ENCODE peak calls at places on chromosome 9, in seven cellular contexts. X is uterus, I is A673, C is stomach, N is GM23338, M is fibroblast of the aortic adventitia, J is right lobe of liver. O is an unnamed sample.

GRCh38 chr9:113564804-113565237 is 101.3 kb downstream of the RGS3 start:
- DNase-seq in X (no peak), I (peak; percentile 62), C (peak; percentile 74), N (peak; percentile 78), M (peak; percentile 54), J (no peak), O (no peak)

GRCh38 chr9:135514342-135515082 is 6.7 kb upstream of the LCN1 start:
- DNase-seq in X (no peak), I (no peak), C (peak; percentile 2), N (no peak), M (no peak), J (no peak), O (no peak)

GRCh38 chr9:14306672-14307646 is 7.0 kb downstream of the NFIB start:
- DNase-seq in X (no peak), I (no peak), C (no peak), N (peak; percentile 22), M (peak; percentile 58), J (no peak), O (no peak)

GRCh38 chr9:129489838-129490582 is 130.9 kb downstream of the C9orf50 start:
- DNase-seq in X (peak; percentile 72), I (no peak), C (no peak), N (no peak), M (peak; percentile 69), J (peak; percentile 62), O (no peak)

GRCh38 chr9:27600254-27600653 is 27.0 kb upstream of the C9orf72 start:
- DNase-seq in X (no peak), I (no peak), C (no peak), N (no peak), M (no peak), J (no peak), O (no peak)

GRCh38 chr9:128798896-128799295 is 11.8 kb downstream of the TBC1D13 start:
- DNase-seq in X (no peak), I (no peak), C (no peak), N (no peak), M (no peak), J (no peak), O (no peak)

GRCh38 chr9:131410051-131410491 is 16.2 kb downstream of the PRRC2B start:
- DNase-seq in X (no peak), I (no peak), C (no peak), N (no peak), M (peak; percentile 32), J (no peak), O (no peak)

GRCh38 chr9:116417464-116417863 is 263.9 kb downstream of the PAPPA start:
- DNase-seq in X (no peak), I (no peak), C (no peak), N (no peak), M (no peak), J (no peak), O (no peak)

GRCh38 chr9:22483528-22484060 is 37.0 kb downstream of the DMRTA1 start:
- DNase-seq in X (no peak), I (no peak), C (no peak), N (peak; percentile 32), M (no peak), J (no peak), O (no peak)

GRCh38 chr9:111610149-111610548 is 10.7 kb upstream of the PTGR1 start:
- DNase-seq in X (no peak), I (no peak), C (no peak), N (no peak), M (no peak), J (no peak), O (no peak)

GRCh38 chr9:34317436-34317835 is 11.6 kb downstream of the KIF24 start:
- DNase-seq in X (no peak), I (no peak), C (no peak), N (no peak), M (no peak), J (no peak), O (no peak)

GRCh38 chr9:114385412-114386181 is 2.2 kb downstream of the AKNA start:
- DNase-seq in X (peak; percentile 83), I (peak; percentile 50), C (peak; percentile 77), N (no peak), M (peak; percentile 69), J (peak; percentile 76), O (no peak)

GRCh38 chr9:38269752-38270151 is 122.8 kb upstream of the ALDH1B1 start:
- DNase-seq in X (no peak), I (no peak), C (no peak), N (no peak), M (no peak), J (no peak), O (no peak)

GRCh38 chr9:113454914-113455761 is 8.4 kb upstream of the RGS3 start:
- DNase-seq in X (peak; percentile 56), I (peak; percentile 54), C (peak; percentile 69), N (peak; percentile 48), M (peak; percentile 98), J (no peak), O (no peak)

DNA sequence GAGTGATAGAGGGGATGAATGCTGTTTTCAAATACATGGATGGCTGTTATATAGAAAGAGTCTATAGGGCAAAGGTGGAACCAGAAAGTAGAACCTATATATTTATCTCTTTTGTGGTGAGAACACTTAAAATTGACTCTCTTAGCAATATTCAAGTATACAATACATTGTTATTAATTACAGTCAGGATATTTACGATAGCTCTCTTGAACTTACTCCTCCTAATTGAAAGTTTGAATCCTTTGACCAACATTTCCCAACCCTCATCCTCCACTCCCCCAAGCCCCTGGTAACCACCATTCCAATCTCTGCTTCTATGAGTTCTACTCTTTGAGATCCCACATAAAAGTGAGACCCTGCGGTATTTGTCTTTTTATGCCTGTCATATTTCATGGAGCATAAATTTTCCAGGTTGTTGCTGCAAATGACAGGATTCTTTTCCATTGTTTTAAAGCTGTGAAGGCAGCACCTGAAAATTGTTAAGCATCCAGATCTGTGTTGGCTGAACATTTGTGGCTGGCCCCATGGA is 41.5 kb downstream of the ALDH1A1 start:
- DNase-seq in X (no peak), I (no peak), C (no peak), N (no peak), M (no peak), J (no peak), O (no peak)
- H3K4me3 ChIP-seq in X (no peak overlapping the region), I (no peak overlapping the region), C (no peak overlapping the region), N (no peak overlapping the region), M (no peak overlapping the region), J (no peak overlapping the region), O (no peak overlapping the region)

DNA sequence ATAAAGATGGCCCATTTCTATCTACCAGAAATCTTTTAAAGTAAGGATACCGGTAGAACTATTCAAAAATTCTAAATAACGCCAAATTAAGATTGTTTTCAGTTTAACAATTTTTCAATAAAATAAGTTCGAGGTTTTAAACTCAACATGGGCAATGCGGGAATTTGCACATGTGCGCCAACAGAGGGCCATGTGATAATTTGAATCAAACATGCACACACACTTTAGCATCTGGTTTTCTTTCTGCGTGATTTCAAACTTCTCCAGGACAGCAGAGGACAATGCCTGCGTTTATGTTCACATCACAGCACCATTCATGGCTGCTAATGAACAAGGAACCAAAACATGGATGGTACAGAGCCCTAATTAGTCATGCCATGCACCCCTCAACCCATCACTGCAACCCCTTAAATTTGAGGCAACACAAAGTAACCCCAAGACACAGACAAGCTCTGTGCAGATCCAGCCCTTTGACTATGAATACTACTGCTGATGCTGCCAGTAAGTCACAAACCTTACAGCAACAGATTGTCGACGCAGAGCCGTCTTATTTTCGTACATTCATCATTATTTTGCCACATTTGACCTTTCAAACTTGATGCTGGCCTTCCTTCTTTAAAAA is 2.8 kb downstream of the SHC3 start:
- DNase-seq in X (no peak), I (peak; percentile 49), C (no peak), N (no peak), M (peak; percentile 54), J (no peak), O (no peak)
- H3K4me3 ChIP-seq in X (no peak overlapping the region), I (no peak overlapping the region), C (no peak overlapping the region), N (peak overlapping the region; percentile 17), M (peak overlapping the region; percentile 80), J (no peak overlapping the region), O (no peak overlapping the region)

DNA sequence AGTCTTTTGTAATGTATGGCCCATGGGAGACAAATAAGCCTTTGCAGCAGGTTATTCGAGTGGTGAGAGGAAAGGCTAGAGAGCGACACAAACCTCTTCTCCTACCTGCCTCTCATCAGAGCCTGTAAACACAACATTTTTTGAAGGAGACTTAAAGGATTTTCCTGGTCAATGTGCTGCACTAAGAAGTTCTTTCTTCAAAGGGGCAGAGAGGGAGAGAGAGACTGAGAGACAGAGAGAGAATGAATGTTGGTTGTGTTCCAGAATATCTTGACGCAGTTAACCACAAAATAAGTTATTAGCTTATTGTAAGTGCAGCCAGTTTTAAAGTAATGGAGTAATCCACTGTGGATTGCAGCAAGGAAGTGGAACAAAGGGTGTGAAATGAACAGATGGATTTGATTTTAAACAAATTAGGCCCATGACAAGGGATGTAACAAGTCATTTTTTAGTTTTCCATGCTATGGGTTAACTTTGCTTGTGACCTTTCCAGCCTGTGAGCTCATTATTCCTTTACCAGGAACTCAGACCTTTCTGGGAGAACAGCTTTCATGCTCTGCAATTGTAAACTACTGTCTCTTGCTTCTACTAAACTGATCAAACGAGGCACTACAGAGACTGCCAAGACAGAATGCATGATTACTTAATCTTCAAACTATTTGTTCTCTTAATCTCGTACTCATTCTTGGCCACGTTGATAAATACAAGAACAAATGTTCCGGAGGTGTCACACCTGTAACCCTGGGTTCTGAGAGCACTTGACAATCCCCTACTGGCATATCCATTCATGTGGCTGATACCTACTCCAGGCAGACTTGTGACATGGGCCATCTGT is 131.2 kb downstream of the TLE1 start:
- DNase-seq in X (peak; percentile 52), I (peak; percentile 7), C (peak; percentile 33), N (no peak), M (peak; percentile 98), J (no peak), O (no peak)
- H3K4me3 ChIP-seq in X (no peak overlapping the region), I (no peak overlapping the region), C (no peak overlapping the region), N (no peak overlapping the region), M (no peak overlapping the region), J (no peak overlapping the region), O (no peak overlapping the region)

GRCh38 chr9:137079401-137079787 is 2.1 kb downstream of the UAP1L1 start:
- DNase-seq in X (no peak), I (no peak), C (no peak), N (no peak), M (no peak), J (no peak), O (no peak)

GRCh38 chr9:137077010-137077747 is at the start of gene UAP1L1:
- DNase-seq in X (peak; percentile 70), I (peak; percentile 58), C (peak; percentile 78), N (peak; percentile 74), M (peak; percentile 49), J (peak; percentile 83), O (no peak)

GRCh38 chr9:137080260-137081122 is 3.2 kb downstream of the UAP1L1 start:
- DNase-seq in X (no peak), I (no peak), C (no peak), N (no peak), M (no peak), J (no peak), O (no peak)

GRCh38 chr9:137077758-137078693 is 709 bp downstream of the UAP1L1 start:
- DNase-seq in X (no peak), I (no peak), C (no peak), N (no peak), M (no peak), J (no peak), O (no peak)

DNA sequence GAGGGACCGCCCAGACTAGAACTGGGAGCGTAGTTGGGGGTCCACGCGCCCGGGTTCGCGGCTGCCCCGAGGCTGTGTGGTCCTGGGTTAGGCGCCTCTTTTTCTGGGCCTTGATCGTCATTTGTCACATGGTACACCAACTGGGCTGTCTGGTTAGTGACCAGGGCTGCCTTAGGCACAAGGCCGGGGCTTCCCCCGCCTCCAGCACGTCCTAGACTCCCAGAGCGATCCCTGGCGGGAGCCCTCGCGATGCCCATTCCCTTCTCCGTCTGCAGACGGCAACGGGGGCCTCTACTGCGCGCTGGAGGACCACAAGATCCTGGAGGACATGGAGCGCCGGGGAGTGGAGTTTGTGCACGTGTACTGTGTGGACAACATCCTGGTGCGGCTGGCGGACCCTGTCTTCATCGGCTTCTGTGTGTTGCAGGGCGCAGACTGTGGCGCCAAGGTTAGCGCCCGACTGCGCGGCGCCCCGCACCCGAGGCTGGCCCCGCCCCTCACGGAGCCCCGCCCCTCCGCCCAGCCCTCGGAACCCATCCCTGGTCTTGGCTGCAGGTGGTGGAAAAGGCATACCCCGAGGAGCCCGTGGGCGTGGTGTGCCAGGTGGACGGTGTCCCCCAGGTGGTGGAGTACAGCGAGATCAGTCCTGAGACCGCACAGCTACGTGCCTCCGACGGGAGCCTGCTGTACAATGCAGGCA is 1.5 kb downstream of the UAP1L1 start:
- DNase-seq in X (no peak), I (no peak), C (no peak), N (peak; percentile 62), M (no peak), J (no peak), O (no peak)
- H3K4me3 ChIP-seq in X (no peak overlapping the region), I (peak overlapping the region; percentile 59), C (peak overlapping the region; percentile 78), N (peak overlapping the region; percentile 64), M (peak overlapping the region; percentile 80), J (no peak overlapping the region), O (peak overlapping the region; percentile 59)

O was measured in HAP-1.